ENCODE peak calls at places on chromosomes 2 and 18, in four cellular contexts. R is HepG2, Z is PC-3, J is K562. L is an unnamed sample.

GRCh38 chr18:37864122-37864521 is 298.5 kb upstream of the CELF4 start:
- DNase-seq in R (no peak), Z (no peak), J (no peak), L (no peak)

GRCh38 chr2:72141032-72141645 is 6.5 kb downstream of the CYP26B1 start:
- DNase-seq in R (no peak), Z (no peak), J (no peak), L (no peak)

GRCh38 chr2:26516246-26516645 is 38.3 kb upstream of the OTOF start:
- DNase-seq in R (no peak), Z (no peak), J (no peak), L (no peak)

GRCh38 chr2:5748941-5749731 is 57.0 kb downstream of the SOX11 start:
- DNase-seq in R (no peak), Z (no peak), J (no peak), L (no peak)

GRCh38 chr2:47264686-47265085 is 109.6 kb upstream of the STPG4 start:
- DNase-seq in R (no peak), Z (no peak), J (no peak), L (no peak)

GRCh38 chr2:9712263-9712662 is 81.5 kb upstream of the YWHAQ start:
- DNase-seq in R (no peak), Z (no peak), J (peak; percentile 36), L (no peak)

GRCh38 chr2:146317959-146318358 is 1526.9 kb upstream of the ACVR2A start:
- DNase-seq in R (no peak), Z (peak; percentile 62), J (no peak), L (no peak)

GRCh38 chr2:8438996-8439395 is 242.9 kb upstream of the ID2 start:
- DNase-seq in R (no peak), Z (no peak), J (no peak), L (no peak)

GRCh38 chr2:71070294-71071025 is 2.0 kb downstream of the NAGK start:
- DNase-seq in R (peak; percentile 66), Z (peak; percentile 51), J (peak; percentile 24), L (peak; percentile 43)

GRCh38 chr18:64734063-64734462 is 585.2 kb upstream of the LINC00305 start:
- DNase-seq in R (no peak), Z (no peak), J (no peak), L (no peak)

GRCh38 chr18:64707052-64707451 is 558.2 kb upstream of the LINC00305 start:
- DNase-seq in R (no peak), Z (no peak), J (no peak), L (no peak)

GRCh38 chr2:143716527-143716926 is 587.3 kb downstream of the ARHGAP15 start:
- DNase-seq in R (no peak), Z (no peak), J (no peak), L (no peak)

GRCh38 chr2:55112229-55113016 is 62.2 kb upstream of the RTN4 start:
- DNase-seq in R (peak; percentile 44), Z (no peak), J (peak; percentile 81), L (peak; percentile 25)

GRCh38 chr2:218043701-218044109 is 25.3 kb upstream of the RUFY4 start:
- DNase-seq in R (no peak), Z (no peak), J (no peak), L (no peak)

GRCh38 chr2:57443985-57444501 is 602.6 kb upstream of the VRK2 start:
- DNase-seq in R (no peak), Z (no peak), J (no peak), L (no peak)

GRCh38 chr2:190978389-190979053 is 35.5 kb downstream of the STAT1 start:
- DNase-seq in R (no peak), Z (peak; percentile 68), J (no peak), L (no peak)

GRCh38 chr18:45106331-45106774 is 425.7 kb downstream of the SETBP1 start:
- DNase-seq in R (no peak), Z (peak; percentile 3), J (no peak), L (no peak)

GRCh38 chr18:28523758-28524475 is 347.0 kb upstream of the CDH2 start:
- DNase-seq in R (no peak), Z (no peak), J (no peak), L (peak; percentile 23)

GRCh38 chr2:71604709-71605085 is 151.3 kb downstream of the DYSF start:
- DNase-seq in R (no peak), Z (no peak), J (no peak), L (no peak)

GRCh38 chr2:5987117-5987787 is 295.1 kb downstream of the SOX11 start:
- DNase-seq in R (no peak), Z (no peak), J (no peak), L (no peak)

GRCh38 chr2:119385465-119385864 is 18.7 kb downstream of the DBI start:
- DNase-seq in R (no peak), Z (no peak), J (no peak), L (no peak)

GRCh38 chr2:1749489-1749748 is 5.1 kb upstream of the PXDN start:
- DNase-seq in R (no peak), Z (no peak), J (no peak), L (no peak)

GRCh38 chr18:3151379-3152264 is 68.1 kb downstream of the MYOM1 start:
- DNase-seq in R (peak; percentile 36), Z (peak; percentile 59), J (peak; percentile 52), L (peak; percentile 46)
- TF ChIP-seq EZH2 in R (no peak), Z (no peak), J (no peak), L (no peak)

GRCh38 chr2:195864316-195864715 is 204.3 kb downstream of the DNAH7 start:
- DNase-seq in R (no peak), Z (no peak), J (no peak), L (no peak)

GRCh38 chr2:195859513-195859912 is 202.5 kb downstream of the SLC39A10 start:
- DNase-seq in R (no peak), Z (no peak), J (no peak), L (no peak)

GRCh38 chr2:195861821-195862220 is 204.8 kb downstream of the SLC39A10 start:
- DNase-seq in R (no peak), Z (no peak), J (no peak), L (no peak)

GRCh38 chr2:195863121-195863520 is 205.5 kb downstream of the DNAH7 start:
- DNase-seq in R (no peak), Z (no peak), J (no peak), L (no peak)

GRCh38 chr2:195863564-195863963 is 205.1 kb downstream of the DNAH7 start:
- DNase-seq in R (no peak), Z (no peak), J (no peak), L (no peak)
- H2AFZ ChIP-seq in R (no peak overlapping the region), Z (no peak overlapping the region), J (peak overlapping the region; percentile 47), L (no peak overlapping the region)

GRCh38 chr18:25351280-25351772 is 640 bp downstream of the ZNF521 start:
- DNase-seq in R (no peak), Z (no peak), J (no peak), L (peak; percentile 55)

GRCh38 chr18:25349926-25350560 is 1.9 kb downstream of the ZNF521 start:
- DNase-seq in R (no peak), Z (no peak), J (no peak), L (peak; percentile 74)

GRCh38 chr18:25351773-25352628 is at the start of gene ZNF521:
- DNase-seq in R (peak; percentile 40), Z (peak; percentile 51), J (peak; percentile 90), L (peak; percentile 96)

GRCh38 chr18:25349131-25349925 is 2.6 kb downstream of the ZNF521 start:
- DNase-seq in R (no peak), Z (no peak), J (no peak), L (peak; percentile 72)

DNA sequence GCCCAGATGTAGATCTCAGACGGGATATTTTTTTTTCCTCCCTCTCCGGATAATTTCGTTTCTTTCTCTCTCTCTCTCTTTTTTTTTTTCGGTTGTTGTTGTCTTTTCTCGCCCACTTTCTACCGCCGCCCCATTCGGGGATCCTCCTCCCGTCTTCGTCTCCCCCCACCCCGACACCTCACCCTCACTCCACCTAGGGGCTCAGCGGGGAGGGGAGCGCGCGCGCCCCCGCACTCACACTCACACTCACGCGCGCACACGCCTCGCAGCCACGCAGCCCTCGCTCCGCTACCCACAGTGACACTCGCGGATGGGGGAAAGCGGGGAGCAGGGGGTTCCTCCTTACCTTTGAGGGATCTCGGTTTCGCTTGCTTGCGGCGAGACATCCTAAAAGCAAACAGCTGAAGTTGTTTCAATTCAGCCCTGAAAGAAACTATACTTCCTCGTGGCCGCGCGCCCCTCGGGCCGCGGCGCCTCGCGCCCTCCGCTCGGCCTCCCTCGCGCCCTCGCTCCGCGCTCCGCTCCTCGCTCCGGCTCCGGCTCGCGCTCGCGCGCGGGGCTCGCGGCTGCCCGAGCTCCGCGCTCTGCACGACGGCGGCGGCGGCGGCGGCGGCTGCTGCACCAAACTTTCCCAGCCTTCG is 1.3 kb downstream of the ZNF521 start:
- DNase-seq in R (no peak), Z (no peak), J (no peak), L (peak; percentile 74)
- TF ChIP-seq EZH2 in R (no peak), Z (peak; percentile 68), J (no peak), L (no peak)

DNA sequence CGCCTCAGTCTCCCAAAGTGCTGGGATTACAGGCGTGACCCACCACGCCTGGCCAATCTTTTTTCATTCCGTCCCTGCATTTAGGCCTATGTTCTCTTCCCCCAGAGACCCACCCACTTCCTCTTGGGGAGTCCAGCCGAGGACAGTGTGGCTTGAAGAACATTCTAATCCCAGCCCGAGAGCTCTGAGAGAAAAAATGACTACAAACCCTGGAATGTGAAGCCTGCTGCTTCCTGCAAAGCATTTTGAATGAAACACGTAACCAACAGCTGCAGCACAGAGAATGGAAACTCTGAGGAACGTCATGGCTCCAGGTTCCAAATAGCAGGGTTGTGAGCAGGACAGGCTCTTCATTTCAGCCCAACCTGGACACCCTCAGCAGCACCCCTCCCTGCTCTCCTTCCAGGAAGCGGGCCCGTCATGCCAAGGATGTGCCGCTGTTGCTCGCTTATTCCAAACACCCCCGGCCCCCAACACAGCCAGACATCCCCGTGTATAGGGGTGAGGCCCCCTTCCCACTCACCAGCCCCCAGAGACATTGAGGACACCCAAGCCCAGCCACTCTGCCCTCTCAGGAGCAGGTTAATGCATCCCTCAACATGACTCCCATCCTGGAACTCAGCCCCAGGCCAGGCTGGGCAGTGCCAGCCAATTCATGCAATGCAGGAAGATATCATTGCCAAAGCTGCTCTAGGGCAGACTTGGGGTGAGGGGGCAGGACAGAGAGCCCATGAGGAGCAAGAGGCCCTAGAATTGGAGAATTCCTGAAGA is 139.8 kb downstream of the ZFP36L2 start:
- DNase-seq in R (peak; percentile 50), Z (peak; percentile 97), J (no peak), L (peak; percentile 31)
- H2AFZ ChIP-seq in R (no peak overlapping the region), Z (peak overlapping the region; percentile 7), J (no peak overlapping the region), L (no peak overlapping the region)

GRCh38 chr2:113276216-113276905 is 2.4 kb downstream of the PAX8 start:
- DNase-seq in R (no peak), Z (no peak), J (no peak), L (peak; percentile 16)

GRCh38 chr2:113277474-113278072 is 1.1 kb downstream of the PAX8 start:
- DNase-seq in R (no peak), Z (no peak), J (no peak), L (peak; percentile 74)

GRCh38 chr2:113275556-113276215 is 3.0 kb downstream of the PAX8 start:
- DNase-seq in R (no peak), Z (no peak), J (no peak), L (peak; percentile 52)

GRCh38 chr2:113278073-113278811 is 479 bp downstream of the PAX8 start:
- DNase-seq in R (no peak), Z (no peak), J (no peak), L (peak; percentile 56)

DNA sequence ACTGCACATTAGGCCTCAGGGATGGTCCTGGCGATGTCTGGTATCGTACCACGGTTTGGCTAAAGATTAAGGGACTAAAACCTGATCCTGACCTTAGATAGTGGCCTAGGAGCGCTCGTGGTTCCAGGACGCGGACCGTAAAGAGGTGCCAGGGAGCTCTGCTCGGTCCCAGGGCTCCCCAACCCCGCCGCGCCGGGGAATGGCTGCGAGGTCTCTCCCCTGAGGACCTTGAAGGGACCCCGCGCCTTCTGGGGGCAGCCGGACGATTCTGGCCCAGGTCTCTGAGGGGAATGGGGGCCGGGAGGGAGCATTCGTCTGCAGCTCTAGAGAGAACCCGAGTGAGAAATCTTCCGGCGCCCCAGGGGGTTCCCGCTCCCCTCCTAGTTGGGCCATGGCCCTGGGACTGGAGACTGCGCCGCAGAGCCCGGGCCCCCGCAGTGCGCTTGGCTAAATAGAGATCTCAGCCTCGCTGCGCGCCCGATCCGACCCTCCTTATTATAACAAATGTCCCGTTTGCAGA is 1.8 kb downstream of the PAX8 start:
- DNase-seq in R (no peak), Z (no peak), J (no peak), L (peak; percentile 66)
- TF ChIP-seq EZH2 in R (no peak), Z (no peak), J (no peak), L (no peak)

L was measured in neural progenitor cell.